ENCODE peak calls at places on chromosome 10, in six cellular contexts. X, U, P, O, D and R are unnamed samples.
A peak's percentile ranks its signal among the peaks of the same experiment; 100 is the strongest.

GRCh38 chr10:13971586-13972475 is 358.9 kb downstream of the FRMD4A start:
- DNase-seq in X (no peak), U (no peak), P (no peak), O (no peak), D (peak; percentile 85), R (no peak)

GRCh38 chr10:125025341-125025740 is 83.4 kb downstream of the ZRANB1 start:
- DNase-seq in X (no peak), U (no peak), P (no peak), O (no peak), D (no peak), R (no peak)

GRCh38 chr10:78203915-78204818 is 170.5 kb downstream of the RPS24 start:
- DNase-seq in X (no peak), U (no peak), P (no peak), O (no peak), D (peak; percentile 79), R (no peak)

GRCh38 chr10:123083811-123084210 is 52.0 kb upstream of the HMX3 start:
- DNase-seq in X (no peak), U (no peak), P (no peak), O (no peak), D (no peak), R (no peak)

GRCh38 chr10:24209946-24210491 is 1.1 kb downstream of the KIAA1217 start:
- DNase-seq in X (no peak), U (peak; percentile 20), P (peak; percentile 14), O (no peak), D (peak; percentile 81), R (no peak)

GRCh38 chr10:93060887-93061593 is 442 bp downstream of the CYP26C1 start:
- DNase-seq in X (no peak), U (no peak), P (no peak), O (no peak), D (peak; percentile 86), R (no peak)

GRCh38 chr10:59047180-59047579 is 129.3 kb upstream of the PHYHIPL start:
- DNase-seq in X (no peak), U (no peak), P (no peak), O (no peak), D (no peak), R (no peak)

GRCh38 chr10:73892314-73893080 is 18.1 kb upstream of the CAMK2G start:
- DNase-seq in X (no peak), U (no peak), P (no peak), O (no peak), D (no peak), R (no peak)

GRCh38 chr10:70494966-70495365 is 16.4 kb downstream of the PALD1 start:
- DNase-seq in X (no peak), U (peak; percentile 27), P (no peak), O (no peak), D (no peak), R (no peak)

GRCh38 chr10:70492786-70493659 is 14.5 kb downstream of the PALD1 start:
- DNase-seq in X (no peak), U (no peak), P (no peak), O (no peak), D (no peak), R (no peak)

GRCh38 chr10:70495691-70496261 is 17.2 kb downstream of the PALD1 start:
- DNase-seq in X (no peak), U (no peak), P (no peak), O (no peak), D (no peak), R (no peak)

GRCh38 chr10:70494536-70494935 is 16.0 kb downstream of the PALD1 start:
- DNase-seq in X (no peak), U (no peak), P (no peak), O (no peak), D (peak; percentile 83), R (no peak)

GRCh38 chr10:70493660-70494234 is 15.2 kb downstream of the PALD1 start:
- DNase-seq in X (no peak), U (no peak), P (no peak), O (no peak), D (no peak), R (no peak)
- H3K4me1 ChIP-seq in X (peaks cover 64% of the 10 kb centered on the region), U (peaks cover 3% of the 10 kb centered on the region), P (no peaks in the 10 kb centered on the region), O (no peaks in the 10 kb centered on the region), D (no peaks in the 10 kb centered on the region), R (peaks cover 25% of the 10 kb centered on the region)

DNA sequence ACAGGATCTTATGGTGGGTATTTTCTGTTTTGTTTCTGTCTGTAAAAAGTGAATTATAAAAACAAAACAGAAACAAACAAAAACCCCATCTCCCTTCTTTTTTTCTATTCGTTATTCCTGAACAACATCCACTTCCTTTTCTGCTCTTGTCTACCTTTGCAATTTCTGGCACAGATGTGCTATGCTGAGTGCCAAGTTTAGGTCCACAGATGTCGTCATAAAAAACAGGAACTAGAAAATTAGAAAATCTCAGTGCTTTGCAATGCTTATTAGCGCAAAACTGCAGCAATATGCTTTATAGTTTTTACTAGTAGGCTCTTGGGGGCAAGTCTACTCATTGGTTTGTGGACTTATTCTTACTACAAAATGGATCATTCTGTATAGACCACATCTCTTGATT is 94.2 kb upstream of the PRKCQ start:
- DNase-seq in X (no peak), U (no peak), P (no peak), O (no peak), D (no peak), R (no peak)
- TF ChIP-seq CTCF in X (no peak), U (no peak), P (no peak), O (no peak), D (no peak), R (no peak)

GRCh38 chr10:102243304-102243703 is 2.0 kb upstream of the PITX3 start:
- DNase-seq in X (no peak), U (no peak), P (no peak), O (no peak), D (peak; percentile 81), R (no peak)
- H3K4me1 ChIP-seq in X (peaks cover 48% of the 10 kb centered on the region), U (peaks cover 61% of the 10 kb centered on the region), P (peaks cover 28% of the 10 kb centered on the region), O (peaks cover 19% of the 10 kb centered on the region), D (peaks cover 47% of the 10 kb centered on the region), R (no peaks in the 10 kb centered on the region)

GRCh38 chr10:111360260-111360925 is 283.6 kb downstream of the ADRA2A start:
- DNase-seq in X (no peak), U (peak; percentile 13), P (no peak), O (peak; percentile 53), D (no peak), R (no peak)
- TF ChIP-seq CTCF in X (peak; percentile 54), U (peak; percentile 47), P (peak; percentile 43), O (peak; percentile 42), D (peak; percentile 48), R (no peak)

GRCh38 chr10:6319119-6319518 is 116.4 kb downstream of the PFKFB3 start:
- DNase-seq in X (no peak), U (no peak), P (no peak), O (no peak), D (no peak), R (no peak)

GRCh38 chr10:6321880-6322279 is 119.1 kb downstream of the PFKFB3 start:
- DNase-seq in X (no peak), U (no peak), P (no peak), O (no peak), D (peak; percentile 49), R (no peak)

GRCh38 chr10:6327906-6328707 is 125.4 kb downstream of the PFKFB3 start:
- DNase-seq in X (no peak), U (no peak), P (no peak), O (no peak), D (no peak), R (no peak)

GRCh38 chr10:6320320-6321010 is 117.7 kb downstream of the PFKFB3 start:
- DNase-seq in X (no peak), U (no peak), P (no peak), O (no peak), D (no peak), R (no peak)

GRCh38 chr10:6322805-6323204 is 120.1 kb downstream of the PFKFB3 start:
- DNase-seq in X (no peak), U (no peak), P (no peak), O (no peak), D (no peak), R (no peak)
- H3K4me1 ChIP-seq in X (no peaks in the 10 kb centered on the region), U (no peaks in the 10 kb centered on the region), P (peaks cover 9% of the 10 kb centered on the region), O (no peaks in the 10 kb centered on the region), D (peaks cover 3% of the 10 kb centered on the region), R (no peaks in the 10 kb centered on the region)

DNA sequence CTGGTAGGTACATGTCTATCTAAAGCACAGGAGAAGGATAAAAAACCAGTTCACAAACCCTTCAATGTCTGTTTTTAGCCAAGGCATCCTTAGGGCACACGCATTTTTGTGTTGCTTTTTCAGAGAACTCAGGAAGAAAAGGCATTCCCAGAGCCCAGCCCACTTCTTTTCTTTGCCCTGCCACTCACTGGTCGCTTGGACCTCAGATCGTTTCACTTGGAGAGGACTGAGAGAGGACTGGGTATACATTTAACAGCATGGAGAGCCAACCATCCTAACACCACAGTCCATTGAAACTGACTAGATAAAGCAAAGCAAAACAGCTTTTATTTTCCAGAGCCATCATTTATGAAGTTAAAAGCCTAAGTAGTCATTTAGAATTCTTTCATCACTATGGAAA is 194.2 kb downstream of the CAMK1D start:
- DNase-seq in X (no peak), U (no peak), P (no peak), O (no peak), D (no peak), R (no peak)
- TF ChIP-seq CTCF in X (no peak), U (no peak), P (no peak), O (no peak), D (no peak), R (no peak)

GRCh38 chr10:109898666-109899577 is 24.4 kb downstream of the XPNPEP1 start:
- DNase-seq in X (no peak), U (no peak), P (no peak), O (peak; percentile 63), D (peak; percentile 80), R (no peak)
- H3K4me1 ChIP-seq in X (peaks cover 61% of the 10 kb centered on the region), U (peaks cover 67% of the 10 kb centered on the region), P (no peaks in the 10 kb centered on the region), O (peaks cover 7% of the 10 kb centered on the region), D (peaks cover 71% of the 10 kb centered on the region), R (peaks cover 84% of the 10 kb centered on the region)